ENCODE peak calls at places on chromosomes 2 and 18, in ten cellular contexts. S is heart left ventricle; Y is naive thymus-derived CD4-positive, alpha-beta T cell; M is uterus; X is psoas muscle; A is stomach; C is body of pancreas; N is neuronal stem cell; Q is IMR-90; J is mesendoderm. F is an unnamed sample. For H3K4me1, the result is how much of the 10 kb centered on the place peaks cover.

GRCh38 chr2:219010162-219010756 is 17.0 kb upstream of the CRYBA2 start:
- DNase-seq in A (no peak), Y (no peak), J (peak), C (peak), Q (no peak), X (no peak), N (no peak), M (no peak), S (no peak), F (no peak)

GRCh38 chr2:190180313-190181065 is 118.0 kb upstream of the MSTN start:
- DNase-seq in C (peak), Q (no peak), M (peak), N (peak), A (peak), J (peak), X (peak), S (peak), Y (peak), F (peak)

GRCh38 chr2:234363011-234363487 is 133.8 kb downstream of the ARL4C start:
- DNase-seq in M (no peak), N (peak), A (no peak), J (peak), S (no peak), C (peak), Y (no peak), X (no peak), Q (no peak), F (no peak)

GRCh38 chr18:57627488-57627887 is 5.9 kb upstream of the NARS1 start:
- DNase-seq in A (no peak), C (no peak), S (no peak), M (no peak), J (peak), Q (peak), Y (no peak), X (no peak), N (no peak), F (no peak)

GRCh38 chr2:157329524-157329923 is 3.9 kb upstream of the ERMN start:
- DNase-seq in J (no peak), C (peak), S (no peak), Q (no peak), M (no peak), N (no peak), X (no peak), Y (no peak), A (peak), F (no peak)

GRCh38 chr2:33589444-33589843 is 9.7 kb downstream of the FAM98A start:
- DNase-seq in C (no peak), M (no peak), X (no peak), J (no peak), Q (peak), N (no peak), Y (no peak), S (no peak), A (no peak), F (no peak)

GRCh38 chr2:54456526-54457325 is 599 bp downstream of the SPTBN1 start:
- DNase-seq in Y (peak), N (peak), J (peak), A (no peak), S (peak), C (peak), M (peak), Q (peak), X (peak), F (peak)

GRCh38 chr2:24559714-24560113 is 68.7 kb downstream of the NCOA1 start:
- DNase-seq in X (no peak), N (no peak), J (no peak), Q (peak), Y (no peak), A (no peak), C (no peak), S (no peak), M (no peak), F (no peak)

GRCh38 chr2:66439291-66440010 is 4.5 kb downstream of the MEIS1 start:
- DNase-seq in A (no peak), J (peak), X (peak), M (no peak), Y (no peak), C (no peak), N (no peak), Q (no peak), S (peak), F (peak)

GRCh38 chr2:217551229-217551909 is 451.4 kb downstream of the TNS1 start:
- DNase-seq in N (no peak), Y (no peak), S (no peak), X (no peak), M (no peak), A (no peak), C (no peak), J (peak), Q (peak), F (no peak)

GRCh38 chr2:103289101-103289725 is 527.4 kb downstream of the TMEM182 start:
- DNase-seq in N (no peak), S (no peak), J (peak), M (no peak), Y (no peak), A (no peak), C (no peak), Q (no peak), X (no peak), F (no peak)

GRCh38 chr2:75787532-75788132 is 76.9 kb upstream of the GCFC2 start:
- DNase-seq in A (no peak), Q (peak), M (no peak), S (no peak), C (no peak), X (no peak), Y (no peak), N (peak), J (peak), F (no peak)

GRCh38 chr2:44836174-44836573 is 105.3 kb upstream of the SIX3 start:
- DNase-seq in S (no peak), Q (no peak), A (no peak), N (no peak), M (no peak), C (no peak), Y (peak), X (no peak), J (no peak), F (no peak)

GRCh38 chr18:65255417-65255816 is 495.4 kb upstream of the CDH7 start:
- DNase-seq in X (no peak), Y (no peak), S (no peak), Q (no peak), A (no peak), N (no peak), C (no peak), M (no peak), J (peak), F (no peak)

GRCh38 chr2:5535301-5535700 is 156.9 kb upstream of the SOX11 start:
- DNase-seq in N (no peak), Q (no peak), M (no peak), J (no peak), A (no peak), Y (no peak), C (no peak), S (no peak), X (no peak), F (no peak)

GRCh38 chr2:121796239-121796638 is 40.8 kb downstream of the TSN start:
- DNase-seq in Q (no peak), S (no peak), M (no peak), J (no peak), C (no peak), N (no peak), Y (no peak), X (no peak), A (no peak), F (no peak)

GRCh38 chr2:179555681-179556283 is 291.1 kb upstream of the SESTD1 start:
- DNase-seq in M (no peak), Y (no peak), X (no peak), J (no peak), N (no peak), Q (no peak), S (no peak), C (no peak), A (no peak), F (no peak)

GRCh38 chr2:130355578-130356431 is at the start of gene PTPN18:
- DNase-seq in M (peak), Y (peak), C (peak), S (peak), Q (peak), J (peak), A (peak), N (peak), X (peak), F (peak)
- H3K4me1 ChIP-seq in M (under half), Y (under half), C (under half), S (under half), Q (under half), J (under half), A (under half), N (under half), X (under half), F (under half)

GRCh38 chr18:25043104-25043503 is 308.9 kb downstream of the ZNF521 start:
- DNase-seq in A (no peak), Q (no peak), S (no peak), C (no peak), M (no peak), N (no peak), Y (no peak), X (no peak), J (no peak), F (no peak)
- H3K4me1 ChIP-seq in A (under half), Q (under half), S (under half), C (under half), M (under half), N (under half), Y (under half), X (under half), J (under half), F (under half)

GRCh38 chr2:45849491-45850283 is 198.2 kb downstream of the PRKCE start:
- DNase-seq in J (no peak), S (no peak), N (no peak), Y (no peak), C (no peak), A (no peak), Q (peak), M (no peak), X (no peak), F (no peak)

GRCh38 chr2:45851111-45851510 is 199.6 kb downstream of the PRKCE start:
- DNase-seq in N (no peak), Q (no peak), J (no peak), C (no peak), A (no peak), Y (no peak), M (no peak), S (no peak), X (no peak), F (no peak)

GRCh38 chr2:45851576-45852304 is 200.3 kb downstream of the PRKCE start:
- DNase-seq in C (peak), A (no peak), M (no peak), Y (no peak), N (no peak), Q (peak), X (no peak), J (no peak), S (no peak), F (no peak)

GRCh38 chr2:45852450-45853150 is 201.1 kb downstream of the PRKCE start:
- DNase-seq in J (peak), C (no peak), Y (no peak), N (no peak), X (no peak), M (no peak), Q (no peak), S (no peak), A (no peak), F (no peak)

GRCh38 chr2:45850558-45850957 is 199.1 kb downstream of the PRKCE start:
- DNase-seq in X (no peak), C (no peak), S (no peak), A (no peak), Y (no peak), N (no peak), Q (no peak), M (no peak), J (no peak), F (no peak)
- H3K4me1 ChIP-seq in X (under half), C (under half), S (under half), A (half or more), Y (under half), N (under half), Q (under half), M (under half), J (under half), F (under half)

DNA sequence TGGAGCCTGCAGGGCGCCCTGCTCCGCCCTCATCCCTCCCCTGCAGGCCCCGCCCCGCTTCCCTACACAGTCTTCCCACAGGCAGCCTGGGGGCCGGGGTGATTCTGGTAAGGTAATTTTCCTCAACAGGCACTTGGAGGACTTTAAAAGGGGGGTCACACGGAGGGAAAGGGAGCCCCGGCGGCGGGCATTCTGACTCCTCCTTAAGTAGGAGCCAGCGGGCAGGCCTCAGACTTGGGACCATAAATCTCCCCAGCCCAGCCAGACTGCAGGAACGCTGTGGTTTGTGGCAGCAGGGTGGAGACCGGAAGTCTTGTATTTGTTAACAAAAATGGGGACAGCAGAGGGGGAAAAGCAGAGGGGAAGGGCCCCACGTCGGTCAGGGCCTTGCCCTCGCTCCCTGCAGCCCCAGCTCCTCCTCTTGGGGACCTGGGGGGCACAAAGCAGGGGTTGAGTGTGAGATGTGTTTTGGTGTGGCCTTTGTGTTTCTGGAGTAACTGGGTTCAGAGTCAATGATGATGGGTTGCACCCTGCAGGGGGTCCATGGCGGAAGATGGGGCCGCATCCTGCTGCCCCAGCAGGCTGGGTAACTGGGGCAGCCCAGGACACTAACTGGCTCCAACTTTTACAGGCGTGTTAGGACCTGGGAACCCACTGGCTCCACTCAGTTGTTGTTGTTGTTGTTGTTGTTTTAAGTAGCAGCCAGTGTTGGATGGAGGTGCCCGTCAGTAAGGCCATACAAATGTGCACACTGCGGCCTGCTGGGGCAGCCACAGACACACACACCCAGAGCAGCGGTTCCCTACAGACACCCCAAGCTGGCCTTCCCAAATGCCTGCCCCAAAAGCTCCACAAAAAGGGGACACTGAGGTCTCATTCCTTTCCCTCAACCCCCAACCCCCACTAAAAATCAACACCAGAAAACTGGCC is 27.7 kb downstream of the SMAD7 start:
- DNase-seq in J (peak), X (peak), S (peak), Q (peak), A (peak), C (peak), Y (no peak), M (peak), N (no peak), F (peak)
- H3K4me1 ChIP-seq in J (under half), X (under half), S (half or more), Q (under half), A (half or more), C (half or more), Y (under half), M (under half), N (under half), F (half or more)

DNA sequence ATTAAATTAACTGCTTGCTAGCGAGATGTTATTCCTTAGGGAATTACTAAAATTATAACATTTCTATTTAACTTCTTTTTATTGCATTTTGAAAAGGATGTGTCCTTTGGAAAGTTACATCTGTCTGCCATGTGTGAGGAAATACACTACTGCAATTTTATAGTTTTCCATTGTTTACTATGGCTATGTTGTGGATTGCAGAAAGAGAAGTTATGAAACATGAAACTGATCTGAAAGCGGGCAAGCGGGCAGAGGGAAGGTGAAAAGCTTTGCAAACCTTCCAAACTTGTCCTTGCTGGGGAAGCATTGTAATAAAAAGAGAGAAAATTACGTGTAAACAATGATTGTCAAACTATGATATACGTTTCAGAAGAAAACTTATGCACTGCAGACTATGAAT is 13.6 kb downstream of the NCKAP1 start:
- DNase-seq in M (no peak), Q (peak), N (no peak), X (no peak), J (no peak), S (no peak), Y (no peak), A (no peak), C (no peak), F (no peak)
- H3K4me1 ChIP-seq in M (under half), Q (under half), N (under half), X (half or more), J (under half), S (half or more), Y (under half), A (half or more), C (under half), F (half or more)

GRCh38 chr2:105772362-105772761 is 27.6 kb downstream of the NCK2 start:
- DNase-seq in X (no peak), C (no peak), Q (no peak), N (no peak), M (no peak), Y (no peak), S (peak), A (no peak), J (no peak), F (no peak)

GRCh38 chr2:105773568-105773967 is 28.9 kb downstream of the NCK2 start:
- DNase-seq in Q (no peak), C (no peak), M (no peak), Y (no peak), A (no peak), X (no peak), J (no peak), S (peak), N (no peak), F (peak)

GRCh38 chr2:105770162-105770561 is 25.4 kb downstream of the NCK2 start:
- DNase-seq in S (no peak), N (no peak), M (no peak), J (no peak), Y (no peak), A (no peak), Q (no peak), X (no peak), C (no peak), F (no peak)

GRCh38 chr2:105769504-105769903 is 24.8 kb downstream of the NCK2 start:
- DNase-seq in J (peak), C (no peak), Q (no peak), A (no peak), Y (no peak), N (no peak), M (no peak), S (no peak), X (no peak), F (no peak)

GRCh38 chr2:105771841-105772240 is 27.1 kb downstream of the NCK2 start:
- DNase-seq in J (no peak), S (peak), C (no peak), A (no peak), Y (no peak), M (no peak), Q (no peak), N (no peak), X (no peak), F (no peak)
- H3K4me1 ChIP-seq in J (under half), S (half or more), C (under half), A (half or more), Y (half or more), M (under half), Q (under half), N (under half), X (half or more), F (under half)

GRCh38 chr18:70892381-70892780 is 603.5 kb downstream of the SOCS6 start:
- DNase-seq in X (no peak), J (no peak), M (no peak), A (no peak), Y (no peak), S (no peak), Q (no peak), N (no peak), C (no peak), F (no peak)
- H3K4me1 ChIP-seq in X (under half), J (under half), M (under half), A (under half), Y (under half), S (under half), Q (under half), N (under half), C (under half), F (under half)

F was measured in heart right ventricle.